ENCODE peak calls at places on chromosomes 1 and 21, in six cellular contexts. Y is GM20000, T is left lung, V is tibial artery, P is chondrocyte, L is tibial nerve. B is an unnamed sample.

GRCh38 chr1:221992427-221992826 is 250.5 kb upstream of the DUSP10 start:
- DNase-seq in P (no peak), V (no peak), Y (no peak), L (no peak), T (no peak), B (no peak)

GRCh38 chr1:47703981-47704596 is 266.2 kb downstream of the FOXD2 start:
- DNase-seq in P (no peak), T (no peak), V (peak; percentile 24), Y (no peak), L (no peak), B (no peak)

GRCh38 chr21:45485686-45486442 is 56.4 kb downstream of the SLC19A1 start:
- DNase-seq in P (peak; percentile 60), Y (no peak), L (no peak), T (peak; percentile 74), V (no peak), B (no peak)

GRCh38 chr1:226864311-226864710 is 6.1 kb upstream of the PSEN2 start:
- DNase-seq in L (no peak), T (no peak), P (no peak), V (no peak), Y (peak; percentile 0), B (no peak)

GRCh38 chr1:95233321-95233736 is 681 bp upstream of the RWDD3 start:
- DNase-seq in T (peak; percentile 68), Y (no peak), L (peak; percentile 15), P (no peak), V (peak; percentile 38), B (peak; percentile 87)

GRCh38 chr1:221824025-221824424 is 82.1 kb upstream of the DUSP10 start:
- DNase-seq in P (no peak), T (no peak), Y (no peak), V (no peak), L (no peak), B (no peak)

GRCh38 chr1:117092594-117092993 is 29.0 kb downstream of the TRIM45 start:
- DNase-seq in Y (no peak), T (no peak), L (no peak), P (no peak), V (no peak), B (no peak)

GRCh38 chr1:155932085-155932484 is 2.1 kb downstream of the KHDC4 start:
- DNase-seq in P (no peak), L (no peak), T (no peak), Y (no peak), V (no peak), B (no peak)

GRCh38 chr1:206430031-206430983 is 40.0 kb upstream of the IKBKE start:
- DNase-seq in T (no peak), V (no peak), Y (peak; percentile 75), L (no peak), P (no peak), B (no peak)

GRCh38 chr1:234402939-234403338 is 29.7 kb downstream of the COA6 start:
- DNase-seq in T (no peak), V (no peak), Y (no peak), P (no peak), L (no peak), B (no peak)

GRCh38 chr1:203190949-203191348 is 4.4 kb upstream of the CHI3L1 start:
- DNase-seq in P (no peak), Y (no peak), T (no peak), V (no peak), L (no peak), B (no peak)

GRCh38 chr1:31064685-31065309 is 720 bp downstream of the PUM1 start:
- DNase-seq in T (no peak), P (no peak), V (peak; percentile 24), L (no peak), Y (peak; percentile 47), B (no peak)

GRCh38 chr1:31062867-31063380 is 2.6 kb downstream of the PUM1 start:
- DNase-seq in T (no peak), P (no peak), Y (no peak), V (no peak), L (no peak), B (no peak)

GRCh38 chr1:31063636-31064035 is 1.9 kb downstream of the PUM1 start:
- DNase-seq in P (no peak), T (no peak), Y (no peak), L (no peak), V (no peak), B (no peak)

GRCh38 chr1:31064115-31064514 is 1.4 kb downstream of the PUM1 start:
- DNase-seq in L (no peak), Y (no peak), P (no peak), V (no peak), T (no peak), B (no peak)

DNA sequence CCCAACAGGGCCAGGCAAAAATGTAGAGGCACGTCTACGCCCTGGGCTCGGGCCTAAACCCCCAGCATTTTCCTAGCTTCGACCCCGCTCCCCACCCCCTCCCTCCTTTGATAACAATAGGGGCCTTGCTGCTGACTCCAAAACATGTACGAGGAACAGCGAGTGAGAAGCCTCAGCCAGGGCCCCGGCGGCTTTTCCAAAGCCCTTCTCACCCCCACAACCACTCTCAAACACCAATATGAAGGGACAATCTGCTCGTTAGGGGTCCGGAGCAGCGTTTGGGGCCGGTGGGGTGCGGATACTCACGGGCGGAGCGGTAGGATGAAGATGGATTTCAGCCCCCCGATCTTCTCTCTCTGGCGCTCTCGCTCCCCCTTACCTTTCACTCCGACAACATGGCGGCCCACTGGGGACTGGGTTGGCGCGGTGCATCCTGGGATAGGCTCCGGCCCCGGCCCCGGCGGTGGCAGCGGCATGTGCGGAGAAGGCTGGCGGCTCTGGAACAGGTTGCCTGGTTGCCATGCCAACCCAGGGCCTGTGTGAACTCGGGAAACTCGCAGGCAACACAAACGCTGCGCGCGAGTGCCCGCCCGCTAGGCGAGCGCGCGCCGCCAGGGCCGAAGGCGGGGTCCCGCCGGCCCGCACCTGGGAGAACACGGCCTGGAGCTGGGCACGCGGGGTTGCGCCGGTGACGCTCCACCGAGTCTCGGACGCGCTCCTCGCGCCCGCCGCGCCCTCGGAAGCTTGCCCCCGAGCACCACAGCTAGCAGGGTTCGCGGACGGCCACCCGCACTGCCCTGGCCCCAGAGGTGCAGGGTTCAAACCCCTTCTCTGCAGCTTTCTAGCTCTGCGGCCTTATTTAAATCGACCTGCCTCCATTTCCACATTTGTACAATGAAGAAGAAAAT is at the start of gene PUM1:
- DNase-seq in T (peak; percentile 100), V (peak; percentile 97), P (peak; percentile 99), L (peak; percentile 95), Y (peak; percentile 95), B (peak; percentile 99)
- TF ChIP-seq CTCF in T (peak; percentile 32), V (peak; percentile 27), P (no peak), L (peak; percentile 65), Y (no peak), B (peak; percentile 27)

DNA sequence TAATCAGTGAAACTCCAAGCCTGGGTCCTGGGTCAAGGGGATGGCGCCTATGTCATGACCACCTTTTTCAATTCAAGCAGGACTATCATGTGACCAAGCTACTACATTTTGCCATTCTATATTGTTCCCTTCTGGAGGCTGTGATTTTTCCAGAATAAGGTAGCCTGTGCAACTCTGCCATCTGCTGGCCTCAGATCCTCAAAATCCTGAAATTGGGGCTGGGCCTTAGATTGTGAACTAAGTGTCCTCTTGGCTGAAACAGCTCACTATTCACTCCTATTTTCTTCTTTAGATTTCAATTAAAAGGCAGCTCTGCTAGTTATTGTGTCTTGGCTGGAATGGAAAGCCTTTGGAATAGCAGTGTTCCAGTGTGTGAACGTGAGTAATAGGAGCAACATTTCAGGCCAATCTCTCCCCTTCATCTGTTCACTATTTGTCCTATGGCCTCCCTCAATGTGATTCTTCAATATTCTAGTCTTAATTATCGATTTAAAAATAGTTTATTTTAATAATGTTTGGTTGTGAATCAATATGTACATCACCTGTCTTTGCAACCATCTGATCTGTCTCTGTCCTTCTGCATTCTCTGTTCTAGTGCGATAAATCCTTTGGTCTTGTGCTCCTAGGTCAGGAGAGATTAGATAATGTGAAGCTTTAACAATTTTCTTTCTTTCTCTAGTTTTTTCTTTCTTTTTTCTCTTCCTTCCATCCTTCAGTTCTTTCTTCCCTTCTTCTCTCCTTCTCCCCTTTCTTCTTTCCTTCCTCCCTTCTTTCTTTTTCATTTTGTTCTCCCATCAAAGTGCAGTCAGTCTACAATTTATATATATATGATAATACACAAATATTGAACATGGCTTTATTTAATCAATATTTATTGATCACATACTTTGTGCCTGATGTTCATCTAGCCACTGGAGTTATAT is 69.8 kb downstream of the CR1 start:
- DNase-seq in T (no peak), V (no peak), P (no peak), Y (no peak), L (no peak), B (no peak)
- TF ChIP-seq CTCF in T (no peak), V (no peak), P (peak; percentile 64), Y (no peak), L (no peak), B (peak; percentile 50)

DNA sequence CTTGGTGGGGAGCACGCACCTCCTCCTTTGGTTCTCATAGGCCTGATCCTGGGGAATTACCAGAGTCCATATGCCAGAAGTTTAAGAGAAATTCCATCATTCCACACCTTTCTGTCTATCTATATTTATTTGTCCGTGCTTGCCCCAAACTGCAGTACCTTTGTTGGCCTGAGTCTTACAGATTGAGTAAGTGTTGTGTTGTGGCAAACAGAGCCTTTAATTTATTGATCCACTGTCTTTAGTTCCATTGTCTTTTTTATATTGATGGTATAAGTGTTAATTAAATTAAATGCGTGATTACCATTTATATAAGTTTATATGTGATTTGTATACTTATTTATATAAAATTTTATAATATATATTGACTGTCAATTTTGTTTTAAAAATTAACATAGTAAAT is 4.9 kb downstream of the SH3BGR start:
- DNase-seq in T (no peak), Y (no peak), V (no peak), L (no peak), P (no peak), B (no peak)
- TF ChIP-seq CTCF in T (no peak), Y (no peak), V (peak; percentile 18), L (no peak), P (peak; percentile 49), B (peak; percentile 14)

GRCh38 chr1:169584483-169585144 is 1.7 kb downstream of the F5 start:
- DNase-seq in V (no peak), T (no peak), L (no peak), Y (no peak), P (no peak), B (no peak)

GRCh38 chr1:169586067-169586394 is 250 bp downstream of the F5 start:
- DNase-seq in L (no peak), T (no peak), V (no peak), P (no peak), Y (no peak), B (no peak)

GRCh38 chr1:169588112-169588511 is 1.8 kb upstream of the F5 start:
- DNase-seq in T (no peak), L (no peak), V (no peak), Y (no peak), P (no peak), B (no peak)

GRCh38 chr1:169585184-169585583 is 1.1 kb downstream of the F5 start:
- DNase-seq in Y (no peak), P (no peak), V (no peak), T (no peak), L (no peak), B (no peak)

DNA sequence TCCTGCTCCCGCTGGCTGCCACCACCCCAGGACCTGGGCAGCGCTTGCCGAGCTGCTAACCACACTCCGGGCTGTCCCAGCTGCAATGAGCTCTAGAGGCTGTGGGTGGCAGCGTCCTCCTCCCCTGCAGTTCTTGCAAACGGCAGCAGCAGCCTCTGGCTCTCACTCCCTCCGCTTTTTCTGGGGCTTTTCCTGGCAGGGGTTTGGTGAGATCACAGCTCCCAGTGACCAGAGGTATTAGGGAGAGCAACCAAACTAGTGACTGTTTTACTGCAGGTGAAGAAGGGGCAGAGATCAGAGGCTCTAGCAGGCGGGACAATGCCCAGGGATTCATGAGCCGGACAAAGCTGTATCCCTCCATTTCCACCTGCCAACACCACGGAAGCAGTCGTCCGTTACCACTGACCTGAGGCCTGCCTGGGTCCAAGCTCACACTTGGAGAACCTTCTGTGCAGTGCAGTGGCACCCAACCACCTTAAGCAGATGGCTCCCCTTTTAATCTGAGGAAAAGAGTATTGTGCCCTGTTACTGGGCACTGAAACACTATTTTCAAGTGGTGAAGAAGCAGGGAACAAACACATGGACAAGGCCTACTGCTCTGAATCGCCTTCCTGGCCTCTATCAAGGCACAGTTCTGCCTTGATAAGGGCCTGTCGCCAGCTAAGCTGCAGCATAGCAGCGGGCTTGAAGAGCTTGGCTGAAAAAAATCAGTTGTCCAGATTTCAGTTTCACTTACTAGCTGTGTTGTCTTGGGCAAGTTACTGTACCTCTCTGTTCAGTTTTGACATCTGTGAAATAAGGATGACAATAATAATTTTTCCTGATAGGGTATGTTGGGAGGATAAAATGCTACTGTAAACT is at the start of gene F5:
- DNase-seq in P (no peak), V (peak; percentile 61), L (peak; percentile 39), Y (peak; percentile 63), T (peak; percentile 92), B (peak; percentile 90)
- TF ChIP-seq CTCF in P (peak; percentile 64), V (peak; percentile 19), L (peak; percentile 59), Y (peak; percentile 50), T (peak; percentile 49), B (peak; percentile 60)

B was measured in right lobe of liver.